ENCODE peak calls at places on chromosomes 16 and 17, in seven cellular contexts. X is activated CD8-positive, alpha-beta memory T cell treated with anti-CD3 and anti-CD28 coated beads for 4 hours; L is mesothelial cell of epicardium; K is T-cell; H is stimulated activated CD8-positive, alpha-beta memory T cell treated with anti-CD3 and anti-CD28 coated beads, Interleukin-7, amount 100 ng/mL, for 1 hour; B is amniotic epithelial cell; J is omental fat pad. M is an unnamed sample.

GRCh38 chr16:2190659-2191445 is 5.6 kb downstream of the CASKIN1 start:
- DNase-seq in L (no peak), B (no peak), X (no peak), K (no peak), H (no peak), J (no peak), M (no peak)

GRCh38 chr17:8870406-8871040 is 3.0 kb upstream of the PIK3R6 start:
- DNase-seq in H (no peak), K (no peak), X (no peak), J (no peak), B (no peak), L (no peak), M (no peak)

GRCh38 chr17:63986842-63987615 is 11.1 kb upstream of the PRR29 start:
- DNase-seq in K (no peak), X (no peak), H (no peak), L (no peak), J (no peak), B (no peak), M (no peak)

GRCh38 chr17:42512733-42513251 is 23.2 kb upstream of the NAGLU start:
- DNase-seq in H (no peak), L (no peak), K (no peak), X (no peak), B (no peak), J (no peak), M (no peak)

GRCh38 chr16:82699711-82700495 is 73.1 kb downstream of the CDH13 start:
- DNase-seq in B (peak), H (no peak), J (no peak), K (no peak), L (no peak), X (no peak), M (no peak)

GRCh38 chr17:77476920-77477805 is 336.4 kb downstream of the SEC14L1 start:
- DNase-seq in H (no peak), J (no peak), X (no peak), L (no peak), K (no peak), B (peak), M (peak)

GRCh38 chr17:29931253-29931932 is 1.4 kb upstream of the SSH2 start:
- DNase-seq in J (no peak), H (peak), B (peak), K (peak), X (peak), L (peak), M (no peak)

GRCh38 chr17:31511176-31511540 is 119.7 kb downstream of the RAB11FIP4 start:
- DNase-seq in L (no peak), J (no peak), B (no peak), K (no peak), X (no peak), H (no peak), M (no peak)

M was measured in GOT3.